ENCODE peak calls at places on chromosomes 1 and 21, in four cellular contexts. One of them, this sample, is unnamed.
A peak's percentile ranks its signal among the peaks of the same experiment; 100 is the strongest.

GRCh38 chr1:229392936-229393335 is 41.0 kb downstream of the ACTA1 start:
- DNase-seq in K562: no peak
- DNase-seq in HL-60: no peak
- DNase-seq in GM12878: no peak
- DNase-seq in this sample: no peak

GRCh38 chr1:161198877-161199431 is at the start of gene ADAMTS4:
- DNase-seq in K562: peak; percentile 54
- DNase-seq in HL-60: no peak
- DNase-seq in GM12878: no peak
- DNase-seq in this sample: no peak

GRCh38 chr1:31897534-31898100 is 40.6 kb downstream of the PTP4A2 start:
- DNase-seq in K562: no peak
- DNase-seq in HL-60: no peak
- DNase-seq in GM12878: no peak
- DNase-seq in this sample: no peak

GRCh38 chr1:11951901-11952300 is 17.4 kb downstream of the PLOD1 start:
- DNase-seq in K562: no peak
- DNase-seq in HL-60: no peak
- DNase-seq in GM12878: no peak
- DNase-seq in this sample: no peak

GRCh38 chr1:62905309-62905708 is 121.4 kb downstream of the ATG4C start:
- DNase-seq in K562: no peak
- DNase-seq in HL-60: no peak
- DNase-seq in GM12878: no peak
- DNase-seq in this sample: no peak

GRCh38 chr1:97739596-97740103 is 181.2 kb downstream of the DPYD start:
- DNase-seq in K562: no peak
- DNase-seq in HL-60: no peak
- DNase-seq in GM12878: no peak
- DNase-seq in this sample: no peak

GRCh38 chr1:220873087-220873486 is 6.2 kb upstream of the HLX start:
- DNase-seq in K562: no peak
- DNase-seq in HL-60: no peak
- DNase-seq in GM12878: no peak
- DNase-seq in this sample: no peak

GRCh38 chr1:54334996-54335395 is 71.2 kb downstream of the SSBP3 start:
- DNase-seq in K562: no peak
- DNase-seq in HL-60: no peak
- DNase-seq in GM12878: no peak
- DNase-seq in this sample: no peak

GRCh38 chr1:156421062-156421938 is 52.3 kb downstream of the RHBG start:
- DNase-seq in K562: peak; percentile 90
- DNase-seq in HL-60: peak; percentile 20
- DNase-seq in GM12878: peak; percentile 39
- DNase-seq in this sample: peak; percentile 91

GRCh38 chr1:52243221-52243987 is 101.5 kb downstream of the ZFYVE9 start:
- DNase-seq in K562: no peak
- DNase-seq in HL-60: no peak
- DNase-seq in GM12878: no peak
- DNase-seq in this sample: no peak

GRCh38 chr1:52238474-52238873 is 96.6 kb downstream of the ZFYVE9 start:
- DNase-seq in K562: no peak
- DNase-seq in HL-60: no peak
- DNase-seq in GM12878: no peak
- DNase-seq in this sample: no peak

GRCh38 chr1:52238887-52239707 is 97.2 kb downstream of the ZFYVE9 start:
- DNase-seq in K562: no peak
- DNase-seq in HL-60: peak; percentile 6
- DNase-seq in GM12878: no peak
- DNase-seq in this sample: no peak

GRCh38 chr1:52239708-52240001 is 97.8 kb downstream of the ZFYVE9 start:
- DNase-seq in K562: no peak
- DNase-seq in HL-60: no peak
- DNase-seq in GM12878: no peak
- DNase-seq in this sample: no peak

GRCh38 chr1:52240592-52240991 is 98.7 kb downstream of the ZFYVE9 start:
- DNase-seq in K562: no peak
- DNase-seq in HL-60: no peak
- DNase-seq in GM12878: no peak
- DNase-seq in this sample: no peak
- TF ChIP-seq SPI1 in K562: no peak
- TF ChIP-seq SPI1 in HL-60: no peak
- TF ChIP-seq SPI1 in GM12878: no peak
- TF ChIP-seq SPI1 in this sample: no peak

GRCh38 chr1:207813513-207813881 is 61.6 kb downstream of the CD46 start:
- DNase-seq in K562: peak; percentile 31
- DNase-seq in HL-60: no peak
- DNase-seq in GM12878: no peak
- DNase-seq in this sample: no peak

GRCh38 chr1:207811319-207811718 is 59.5 kb downstream of the CD46 start:
- DNase-seq in K562: no peak
- DNase-seq in HL-60: no peak
- DNase-seq in GM12878: no peak
- DNase-seq in this sample: no peak

GRCh38 chr1:207810606-207811295 is 58.9 kb downstream of the CD46 start:
- DNase-seq in K562: no peak
- DNase-seq in HL-60: no peak
- DNase-seq in GM12878: no peak
- DNase-seq in this sample: no peak

GRCh38 chr1:207812778-207813512 is 61.1 kb downstream of the CD46 start:
- DNase-seq in K562: no peak
- DNase-seq in HL-60: no peak
- DNase-seq in GM12878: no peak
- DNase-seq in this sample: no peak

GRCh38 chr1:207811920-207812720 is 60.3 kb downstream of the CD46 start:
- DNase-seq in K562: peak; percentile 78
- DNase-seq in HL-60: no peak
- DNase-seq in GM12878: no peak
- DNase-seq in this sample: no peak
- TF ChIP-seq POLR2AphosphoS5 in K562: no peak
- TF ChIP-seq POLR2AphosphoS5 in HL-60: no peak
- TF ChIP-seq POLR2AphosphoS5 in GM12878: peak; percentile 14
- TF ChIP-seq POLR2AphosphoS5 in this sample: no peak

GRCh38 chr1:2455757-2456156 is 20.3 kb upstream of the PLCH2 start:
- DNase-seq in K562: no peak
- DNase-seq in HL-60: no peak
- DNase-seq in GM12878: no peak
- DNase-seq in this sample: no peak
- TF ChIP-seq SPI1 in K562: no peak
- TF ChIP-seq SPI1 in HL-60: no peak
- TF ChIP-seq SPI1 in GM12878: no peak
- TF ChIP-seq SPI1 in this sample: no peak

DNA sequence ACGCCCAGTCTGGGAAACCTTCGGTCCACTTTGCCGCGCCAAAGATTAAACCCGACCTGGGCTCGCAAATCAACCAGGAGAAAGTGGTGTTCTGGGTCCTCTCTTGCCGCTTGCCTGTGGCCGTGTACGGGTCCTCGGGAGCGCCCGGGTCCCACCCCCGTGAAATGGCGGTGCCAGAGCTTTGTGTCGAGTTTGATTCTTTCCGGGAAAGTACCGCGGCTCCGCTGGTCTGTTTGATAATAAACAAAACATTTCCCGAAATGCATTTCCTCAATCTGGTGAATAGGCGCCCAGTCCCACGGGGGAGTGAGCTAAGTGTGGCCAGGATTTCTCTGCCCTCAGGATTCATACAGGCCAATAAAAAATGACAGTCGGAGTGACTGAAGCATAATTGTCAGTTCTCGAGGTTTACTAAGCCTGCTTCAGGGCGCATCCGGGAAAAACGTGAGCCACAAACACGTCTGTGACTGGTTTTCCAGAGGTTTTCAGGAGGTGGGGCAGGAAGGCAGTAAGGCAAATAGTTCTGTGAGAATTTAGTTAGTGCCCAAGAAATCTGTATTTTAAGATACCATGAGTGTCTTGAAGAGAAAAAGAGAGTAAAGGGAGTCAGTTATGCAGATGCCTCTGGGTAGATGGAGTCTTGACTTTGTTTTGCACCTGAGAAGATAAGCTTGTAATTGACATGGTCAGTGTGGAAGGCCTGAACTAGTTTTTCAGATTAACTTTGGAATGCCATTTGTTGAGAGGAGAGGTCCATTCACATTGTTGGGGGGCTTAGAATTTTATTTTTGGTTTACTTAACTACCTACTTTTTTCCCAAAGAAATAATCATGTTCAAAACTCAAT is 675 bp downstream of the IFNAR1 start:
- DNase-seq in K562: peak; percentile 74
- DNase-seq in HL-60: peak; percentile 53
- DNase-seq in GM12878: no peak
- DNase-seq in this sample: no peak
- TF ChIP-seq POLR2AphosphoS5 in K562: no peak
- TF ChIP-seq POLR2AphosphoS5 in HL-60: no peak
- TF ChIP-seq POLR2AphosphoS5 in GM12878: peak; percentile 38
- TF ChIP-seq POLR2AphosphoS5 in this sample: no peak

GRCh38 chr1:22975694-22976093 is 3.0 kb upstream of the LACTBL1 start:
- DNase-seq in K562: no peak
- DNase-seq in HL-60: no peak
- DNase-seq in GM12878: no peak
- DNase-seq in this sample: no peak

GRCh38 chr1:22972760-22973159 is at the start of gene LACTBL1:
- DNase-seq in K562: no peak
- DNase-seq in HL-60: no peak
- DNase-seq in GM12878: no peak
- DNase-seq in this sample: no peak

GRCh38 chr1:22976127-22976460 is 3.4 kb upstream of the LACTBL1 start:
- DNase-seq in K562: no peak
- DNase-seq in HL-60: no peak
- DNase-seq in GM12878: no peak
- DNase-seq in this sample: no peak

GRCh38 chr1:22976461-22977243 is 4.0 kb upstream of the LACTBL1 start:
- DNase-seq in K562: peak; percentile 87
- DNase-seq in HL-60: peak; percentile 75
- DNase-seq in GM12878: peak; percentile 40
- DNase-seq in this sample: peak; percentile 57

DNA sequence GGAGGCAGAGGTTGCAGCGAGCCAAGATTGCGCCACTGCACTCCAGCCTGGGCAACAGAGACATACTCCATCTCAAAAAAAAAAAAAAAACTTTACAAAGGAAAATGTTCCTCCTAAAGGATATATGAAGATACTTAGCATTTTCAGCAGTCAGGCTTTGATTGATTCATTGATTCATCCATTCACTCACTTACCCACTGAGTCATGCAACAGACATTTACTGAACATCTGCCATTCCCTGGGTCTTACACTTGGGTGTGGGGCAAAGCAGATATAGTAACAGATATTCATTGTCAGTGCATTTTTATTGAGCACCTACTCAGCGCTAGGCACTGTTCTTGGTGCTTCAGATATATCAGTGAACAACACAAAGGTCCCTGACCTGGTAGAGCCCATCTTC is 5.6 kb upstream of the LACTBL1 start:
- DNase-seq in K562: no peak
- DNase-seq in HL-60: no peak
- DNase-seq in GM12878: no peak
- DNase-seq in this sample: no peak
- TF ChIP-seq SPI1 in K562: no peak
- TF ChIP-seq SPI1 in HL-60: no peak
- TF ChIP-seq SPI1 in GM12878: no peak
- TF ChIP-seq SPI1 in this sample: no peak

DNA sequence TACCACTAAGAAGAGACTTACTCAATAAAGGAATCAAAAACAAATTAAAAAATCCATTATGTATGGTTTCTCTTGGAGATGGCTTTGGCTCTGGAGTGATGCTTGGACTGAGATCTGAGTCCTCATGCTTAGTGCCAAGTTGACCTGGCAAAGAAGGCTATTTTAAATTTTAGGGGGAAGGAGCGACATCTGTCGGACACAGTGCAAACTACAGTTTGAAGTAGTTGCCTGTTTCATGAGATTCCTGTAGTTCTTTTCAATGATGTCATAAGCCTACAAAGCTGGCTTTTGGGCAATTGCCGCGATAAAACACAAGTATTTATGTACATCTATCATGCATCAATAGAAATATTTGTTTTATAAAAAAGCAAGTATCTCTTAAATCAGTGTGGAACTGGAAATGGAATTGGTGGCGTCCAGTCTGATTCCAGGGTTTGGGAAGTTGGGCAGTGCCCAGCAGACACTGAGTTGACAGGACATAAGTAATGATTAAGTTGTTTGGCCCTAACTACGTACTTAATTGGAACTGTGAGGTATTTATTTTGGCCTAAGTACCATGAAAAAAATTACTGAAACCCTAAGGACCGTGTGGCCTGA is 50.0 kb downstream of the TBCE start:
- DNase-seq in K562: peak; percentile 70
- DNase-seq in HL-60: peak; percentile 58
- DNase-seq in GM12878: peak; percentile 34
- DNase-seq in this sample: peak; percentile 35
- TF ChIP-seq POLR2AphosphoS5 in K562: no peak
- TF ChIP-seq POLR2AphosphoS5 in HL-60: no peak
- TF ChIP-seq POLR2AphosphoS5 in GM12878: no peak
- TF ChIP-seq POLR2AphosphoS5 in this sample: no peak

GRCh38 chr1:3453203-3453761 is 1.2 kb upstream of the ARHGEF16 start:
- DNase-seq in K562: peak; percentile 84
- DNase-seq in HL-60: peak; percentile 61
- DNase-seq in GM12878: peak; percentile 1
- DNase-seq in this sample: peak; percentile 92
- TF ChIP-seq SPI1 in K562: peak; percentile 34
- TF ChIP-seq SPI1 in HL-60: no peak
- TF ChIP-seq SPI1 in GM12878: no peak
- TF ChIP-seq SPI1 in this sample: no peak

GRCh38 chr1:1352784-1353388 is 3.7 kb upstream of the DVL1 start:
- DNase-seq in K562: no peak
- DNase-seq in HL-60: no peak
- DNase-seq in GM12878: no peak
- DNase-seq in this sample: no peak
- TF ChIP-seq POLR2AphosphoS5 in K562: no peak
- TF ChIP-seq POLR2AphosphoS5 in HL-60: no peak
- TF ChIP-seq POLR2AphosphoS5 in GM12878: no peak
- TF ChIP-seq POLR2AphosphoS5 in this sample: no peak

GRCh38 chr1:23613191-23614126 is 54.2 kb upstream of the ID3 start:
- DNase-seq in K562: no peak
- DNase-seq in HL-60: no peak
- DNase-seq in GM12878: no peak
- DNase-seq in this sample: no peak

GRCh38 chr1:23616292-23616822 is 57.1 kb upstream of the ID3 start:
- DNase-seq in K562: peak; percentile 24
- DNase-seq in HL-60: no peak
- DNase-seq in GM12878: no peak
- DNase-seq in this sample: no peak

GRCh38 chr1:23615852-23616251 is 56.6 kb upstream of the ID3 start:
- DNase-seq in K562: no peak
- DNase-seq in HL-60: no peak
- DNase-seq in GM12878: no peak
- DNase-seq in this sample: no peak

GRCh38 chr1:23615423-23615822 is 56.1 kb upstream of the ID3 start:
- DNase-seq in K562: no peak
- DNase-seq in HL-60: no peak
- DNase-seq in GM12878: no peak
- DNase-seq in this sample: no peak

GRCh38 chr1:23614128-23614660 is 54.9 kb upstream of the ID3 start:
- DNase-seq in K562: no peak
- DNase-seq in HL-60: no peak
- DNase-seq in GM12878: no peak
- DNase-seq in this sample: no peak
- TF ChIP-seq SPI1 in K562: no peak
- TF ChIP-seq SPI1 in HL-60: no peak
- TF ChIP-seq SPI1 in GM12878: no peak
- TF ChIP-seq SPI1 in this sample: no peak

This sample was measured in GM12891.